ENCODE peak calls at places on chromosomes 16 and 17, in four cellular contexts. D is stimulated activated CD4-positive, alpha-beta T cell treated with anti-CD3 and anti-CD28 coated beads, Interleukin-1b, Interleukin-23, amount 100 ng/mL, for 1 hour; P is RCC 7860; G is T-helper 1 cell. A is an unnamed sample.

GRCh38 chr17:49216953-49217650 is 6.6 kb downstream of the ABI3 start:
- DNase-seq in D (no peak), P (no peak), G (no peak), A (no peak)

GRCh38 chr17:72517413-72518237 is 396.8 kb downstream of the SOX9 start:
- DNase-seq in D (no peak), P (no peak), G (no peak), A (no peak)

GRCh38 chr16:16004314-16004749 is 54.9 kb downstream of the ABCC1 start:
- DNase-seq in D (no peak), P (peak; percentile 65), G (no peak), A (no peak)

GRCh38 chr16:4283939-4284338 is 11.1 kb upstream of the TFAP4 start:
- DNase-seq in D (no peak), P (no peak), G (no peak), A (no peak)

GRCh38 chr16:1163567-1164055 is 10.7 kb downstream of the CACNA1H start:
- DNase-seq in D (no peak), P (peak; percentile 66), G (no peak), A (no peak)

GRCh38 chr16:84062734-84063640 is 20.4 kb upstream of the SLC38A8 start:
- DNase-seq in D (no peak), P (peak; percentile 65), G (peak; percentile 29), A (peak; percentile 46)

GRCh38 chr17:38402897-38403296 is 25.4 kb upstream of the ARHGAP23 start:
- DNase-seq in D (no peak), P (no peak), G (no peak), A (no peak)

GRCh38 chr17:16933317-16934132 is 38.4 kb downstream of the TNFRSF13B start:
- DNase-seq in D (no peak), P (no peak), G (no peak), A (no peak)

GRCh38 chr16:785563-786535 is 2.3 kb downstream of the RPUSD1 start:
- DNase-seq in D (peak; percentile 40), P (peak; percentile 20), G (peak; percentile 57), A (no peak)

GRCh38 chr17:21302711-21303425 is 18.4 kb downstream of the MAP2K3 start:
- DNase-seq in D (no peak), P (no peak), G (peak; percentile 2), A (no peak)